ENCODE peak calls at places on chromosomes 16 and 17, in nine cellular contexts. A is A549, Y is K562, U is SK-N-SH, W is H1, V is WTC11, M is NB4, K is endothelial cell of umbilical vein, B is HepG2. X is an unnamed sample.

GRCh38 chr17:17349724-17350106 is 46.5 kb downstream of the NT5M start:
- DNase-seq in U (no peak), W (no peak), A (no peak), V (no peak), K (no peak), B (no peak), Y (no peak), M (no peak), X (no peak)

GRCh38 chr17:29292071-29292991 is 1.6 kb downstream of the NUFIP2 start:
- DNase-seq in U (peak; percentile 83), W (no peak), V (peak; percentile 47), Y (peak; percentile 81), B (no peak), A (peak; percentile 45), K (peak; percentile 46), M (peak; percentile 76), X (no peak)

GRCh38 chr17:52213451-52213850 is 54.9 kb upstream of the CA10 start:
- DNase-seq in U (no peak), V (no peak), M (no peak), A (no peak), K (no peak), B (no peak), W (no peak), Y (no peak), X (no peak)

GRCh38 chr16:8739989-8740704 is 57.3 kb downstream of the TMEM186 start:
- DNase-seq in K (no peak), M (no peak), W (no peak), V (no peak), B (no peak), Y (no peak), A (no peak), U (no peak), X (no peak)

GRCh38 chr17:9266031-9266680 is 244.8 kb downstream of the NTN1 start:
- DNase-seq in K (no peak), W (no peak), B (no peak), V (no peak), Y (no peak), M (no peak), A (no peak), U (no peak), X (no peak)

GRCh38 chr16:70756071-70756470 is 44.9 kb downstream of the VAC14 start:
- DNase-seq in U (no peak), K (no peak), V (no peak), M (no peak), W (no peak), Y (no peak), A (no peak), B (no peak), X (no peak)

GRCh38 chr16:17278988-17279387 is 191.8 kb downstream of the XYLT1 start:
- DNase-seq in U (no peak), K (no peak), W (no peak), Y (no peak), A (no peak), B (no peak), V (no peak), M (no peak), X (no peak)

GRCh38 chr16:3509470-3509928 is 8.7 kb downstream of the CLUAP1 start:
- DNase-seq in V (no peak), M (no peak), B (no peak), U (no peak), A (no peak), K (no peak), Y (no peak), W (no peak), X (no peak)

GRCh38 chr16:54199486-54200160 is 87.0 kb downstream of the IRX3 start:
- DNase-seq in K (no peak), A (no peak), W (no peak), V (no peak), M (no peak), Y (no peak), U (no peak), B (peak; percentile 39), X (no peak)

GRCh38 chr17:36686123-36686669 is 84.8 kb downstream of the MRM1 start:
- DNase-seq in Y (no peak), A (no peak), W (no peak), M (no peak), U (no peak), K (no peak), B (no peak), V (no peak), X (no peak)

GRCh38 chr17:46139365-46140210 is 53.6 kb downstream of the KANSL1 start:
- DNase-seq in B (no peak), U (no peak), Y (no peak), A (no peak), V (no peak), M (peak; percentile 46), K (no peak), W (no peak), X (no peak)

GRCh38 chr17:66724581-66725341 is 110.2 kb upstream of the CACNG5 start:
- DNase-seq in Y (no peak), B (no peak), M (no peak), A (no peak), K (peak; percentile 68), W (no peak), U (no peak), V (no peak), X (no peak)

GRCh38 chr16:14146445-14146844 is 75.3 kb downstream of the MRTFB start:
- DNase-seq in U (no peak), W (no peak), Y (no peak), A (no peak), V (no peak), M (no peak), B (peak; percentile 60), K (no peak), X (no peak)

GRCh38 chr17:51707216-51707615 is 446.9 kb downstream of the UTP18 start:
- DNase-seq in Y (no peak), V (no peak), U (no peak), W (no peak), A (no peak), B (no peak), K (no peak), M (no peak), X (no peak)

GRCh38 chr17:58156839-58157803 is 8.9 kb downstream of the OR4D1 start:
- DNase-seq in A (peak; percentile 56), W (no peak), M (no peak), Y (peak; percentile 29), K (no peak), U (peak; percentile 85), B (no peak), V (peak; percentile 73), X (no peak)

GRCh38 chr17:54840885-54841614 is 59.6 kb upstream of the TOM1L1 start:
- DNase-seq in W (no peak), U (no peak), K (no peak), M (no peak), Y (no peak), V (no peak), A (no peak), B (no peak), X (no peak)

GRCh38 chr17:54944796-54945195 is 23.7 kb downstream of the COX11 start:
- DNase-seq in A (no peak), B (no peak), Y (peak; percentile 25), M (no peak), V (no peak), W (no peak), K (no peak), U (no peak), X (no peak)

GRCh38 chr17:17702821-17703607 is 21.8 kb downstream of the RAI1 start:
- DNase-seq in K (peak; percentile 20), M (no peak), A (no peak), W (no peak), Y (peak; percentile 63), B (peak; percentile 53), U (no peak), V (peak; percentile 68), X (no peak)

GRCh38 chr16:31181102-31181830 is 1.3 kb downstream of the FUS start:
- DNase-seq in V (peak; percentile 30), K (peak; percentile 29), Y (peak; percentile 55), A (no peak), U (no peak), W (no peak), B (no peak), M (peak; percentile 62), X (no peak)

GRCh38 chr16:48231675-48232214 is 12.4 kb upstream of the LONP2 start:
- DNase-seq in U (peak; percentile 45), Y (peak; percentile 25), A (peak; percentile 23), M (peak; percentile 64), K (peak; percentile 53), B (peak; percentile 49), V (peak; percentile 53), W (peak; percentile 29), X (peak; percentile 35)

GRCh38 chr16:68289621-68290329 is 21.0 kb downstream of the SLC7A6OS start:
- DNase-seq in W (no peak), M (peak; percentile 95), Y (peak; percentile 88), U (no peak), A (no peak), B (no peak), V (no peak), K (peak; percentile 76), X (no peak)

GRCh38 chr16:28168991-28169554 is 42.7 kb downstream of the XPO6 start:
- DNase-seq in A (no peak), Y (no peak), V (no peak), B (no peak), M (no peak), K (no peak), W (no peak), U (no peak), X (no peak)
- TF ChIP-seq MAX in A (no peak), Y (no peak), V (no peak), B (no peak), M (no peak), K (no peak), W (no peak), U (no peak), X (no peak)

GRCh38 chr17:30599424-30600061 is 122.3 kb downstream of the GOSR1 start:
- DNase-seq in B (no peak), V (no peak), U (no peak), Y (no peak), K (no peak), M (peak; percentile 30), W (no peak), A (no peak), X (no peak)
- TF ChIP-seq MAX in B (no peak), V (no peak), U (no peak), Y (no peak), K (no peak), M (no peak), W (peak; percentile 34), A (no peak), X (no peak)

GRCh38 chr17:75908201-75908600 is 3.5 kb upstream of the MRPL38 start:
- DNase-seq in B (no peak), U (no peak), Y (no peak), M (no peak), W (no peak), V (no peak), K (no peak), A (no peak), X (no peak)
- TF ChIP-seq MAX in B (no peak), U (no peak), Y (no peak), M (no peak), W (no peak), V (no peak), K (no peak), A (no peak), X (no peak)

DNA sequence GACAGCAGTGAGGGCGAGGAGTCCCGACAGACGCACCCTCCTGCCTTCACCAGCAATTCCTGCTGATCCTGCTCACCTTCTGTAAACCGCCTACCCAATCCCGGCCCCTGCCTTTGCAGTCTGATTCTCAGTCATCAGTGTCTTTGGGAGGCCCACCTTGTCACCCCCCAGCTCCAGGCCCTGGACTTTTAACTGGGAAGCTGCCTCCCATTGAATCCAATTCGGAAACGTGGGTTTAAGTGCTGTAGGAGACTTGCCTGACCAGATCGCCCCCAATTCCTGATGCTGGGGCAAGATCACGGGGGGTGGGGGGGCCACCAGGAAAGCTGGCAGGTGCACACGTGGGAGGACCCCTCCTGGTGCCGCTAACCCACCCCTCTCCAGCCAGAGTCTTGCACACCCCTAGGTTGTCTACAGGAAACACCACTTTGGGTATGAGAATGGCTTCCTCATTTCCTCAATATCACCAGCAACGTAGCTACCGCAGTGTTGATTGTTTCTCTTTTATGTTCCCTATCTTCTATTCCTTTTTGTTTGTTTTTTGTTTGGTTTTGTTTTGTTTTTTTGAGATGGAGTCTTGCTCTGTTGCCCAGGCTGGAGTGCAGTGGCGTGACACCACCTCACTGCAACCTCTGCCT is 46.6 kb upstream of the CMIP start:
- DNase-seq in M (no peak), W (no peak), B (no peak), Y (no peak), V (no peak), A (no peak), K (no peak), U (no peak), X (no peak)
- TF ChIP-seq MAX in M (no peak), W (no peak), B (no peak), Y (no peak), V (no peak), A (no peak), K (no peak), U (no peak), X (no peak)

X was measured in HCT116.